ENCODE peak calls at places on chromosomes 4 and X, in eight cellular contexts. One of them, this sample, is unnamed.

GRCh38 chrX:103624111-103624510 is 4.7 kb upstream of the TCEAL1 start:
- DNase-seq in RWPE1: no peak
- DNase-seq in coronary artery: no peak
- DNase-seq in B cell: no peak
- DNase-seq in glutamatergic neuron: no peak
- DNase-seq in hypothalamus: no peak
- DNase-seq in substantia nigra: no peak
- DNase-seq in NCI-H510A treated with DMSO at 0.1 percent for 48 hours: no peak
- DNase-seq in this sample: no peak

GRCh38 chr4:1608196-1608820 is 75.8 kb downstream of the FAM53A start:
- DNase-seq in hypothalamus: no peak
- DNase-seq in substantia nigra: no peak
- DNase-seq in B cell: no peak
- DNase-seq in NCI-H510A treated with DMSO at 0.1 percent for 48 hours: no peak
- DNase-seq in coronary artery: no peak
- DNase-seq in glutamatergic neuron: peak; percentile 21
- DNase-seq in RWPE1: no peak
- DNase-seq in this sample: no peak

GRCh38 chrX:99398578-99398977 is 1011.5 kb downstream of the PCDH19 start:
- DNase-seq in substantia nigra: no peak
- DNase-seq in glutamatergic neuron: no peak
- DNase-seq in RWPE1: no peak
- DNase-seq in NCI-H510A treated with DMSO at 0.1 percent for 48 hours: no peak
- DNase-seq in B cell: no peak
- DNase-seq in coronary artery: no peak
- DNase-seq in hypothalamus: no peak
- DNase-seq in this sample: no peak

GRCh38 chrX:41333744-41333993 is 293 bp upstream of the DDX3X start:
- DNase-seq in hypothalamus: no peak
- DNase-seq in substantia nigra: no peak
- DNase-seq in glutamatergic neuron: peak; percentile 68
- DNase-seq in B cell: peak; percentile 74
- DNase-seq in coronary artery: no peak
- DNase-seq in NCI-H510A treated with DMSO at 0.1 percent for 48 hours: peak; percentile 86
- DNase-seq in RWPE1: peak; percentile 65
- DNase-seq in this sample: no peak

GRCh38 chr4:25347473-25347872 is 29.6 kb upstream of the ANAPC4 start:
- DNase-seq in hypothalamus: no peak
- DNase-seq in glutamatergic neuron: no peak
- DNase-seq in substantia nigra: no peak
- DNase-seq in B cell: no peak
- DNase-seq in RWPE1: no peak
- DNase-seq in coronary artery: no peak
- DNase-seq in NCI-H510A treated with DMSO at 0.1 percent for 48 hours: no peak
- DNase-seq in this sample: no peak

GRCh38 chrX:155056877-155057792 is 13.8 kb downstream of the CMC4 start:
- DNase-seq in B cell: peak; percentile 41
- DNase-seq in substantia nigra: peak; percentile 8
- DNase-seq in glutamatergic neuron: peak; percentile 54
- DNase-seq in hypothalamus: peak; percentile 7
- DNase-seq in NCI-H510A treated with DMSO at 0.1 percent for 48 hours: peak; percentile 23
- DNase-seq in coronary artery: peak; percentile 79
- DNase-seq in RWPE1: peak; percentile 43
- DNase-seq in this sample: peak; percentile 24

GRCh38 chr4:13266687-13267086 is 217.5 kb downstream of the RAB28 start:
- DNase-seq in B cell: no peak
- DNase-seq in substantia nigra: no peak
- DNase-seq in NCI-H510A treated with DMSO at 0.1 percent for 48 hours: no peak
- DNase-seq in RWPE1: no peak
- DNase-seq in hypothalamus: no peak
- DNase-seq in glutamatergic neuron: no peak
- DNase-seq in coronary artery: no peak
- DNase-seq in this sample: no peak

GRCh38 chrX:111164728-111165127 is 68.7 kb downstream of the PAK3 start:
- DNase-seq in RWPE1: no peak
- DNase-seq in coronary artery: no peak
- DNase-seq in glutamatergic neuron: no peak
- DNase-seq in B cell: no peak
- DNase-seq in NCI-H510A treated with DMSO at 0.1 percent for 48 hours: no peak
- DNase-seq in hypothalamus: no peak
- DNase-seq in substantia nigra: no peak
- DNase-seq in this sample: no peak

GRCh38 chr4:121073672-121074386 is 1.5 kb upstream of the NDNF start:
- DNase-seq in glutamatergic neuron: no peak
- DNase-seq in NCI-H510A treated with DMSO at 0.1 percent for 48 hours: no peak
- DNase-seq in substantia nigra: no peak
- DNase-seq in coronary artery: no peak
- DNase-seq in B cell: no peak
- DNase-seq in hypothalamus: no peak
- DNase-seq in RWPE1: no peak
- DNase-seq in this sample: no peak

GRCh38 chr4:56958111-56958517 is 19.3 kb downstream of the NOA1 start:
- DNase-seq in substantia nigra: peak; percentile 5
- DNase-seq in hypothalamus: peak; percentile 7
- DNase-seq in glutamatergic neuron: peak; percentile 19
- DNase-seq in B cell: no peak
- DNase-seq in coronary artery: peak; percentile 91
- DNase-seq in NCI-H510A treated with DMSO at 0.1 percent for 48 hours: no peak
- DNase-seq in RWPE1: peak; percentile 75
- DNase-seq in this sample: no peak

GRCh38 chr4:25970241-25970675 is 56.2 kb downstream of the SMIM20 start:
- DNase-seq in RWPE1: no peak
- DNase-seq in substantia nigra: no peak
- DNase-seq in B cell: no peak
- DNase-seq in coronary artery: no peak
- DNase-seq in glutamatergic neuron: peak; percentile 32
- DNase-seq in NCI-H510A treated with DMSO at 0.1 percent for 48 hours: no peak
- DNase-seq in hypothalamus: no peak
- DNase-seq in this sample: no peak

GRCh38 chr4:143359794-143360193 is 23.1 kb downstream of the GAB1 start:
- DNase-seq in NCI-H510A treated with DMSO at 0.1 percent for 48 hours: no peak
- DNase-seq in coronary artery: no peak
- DNase-seq in B cell: no peak
- DNase-seq in RWPE1: peak; percentile 36
- DNase-seq in glutamatergic neuron: no peak
- DNase-seq in hypothalamus: no peak
- DNase-seq in substantia nigra: no peak
- DNase-seq in this sample: peak; percentile 22

GRCh38 chr4:188660796-188661195 is 521.6 kb downstream of the TRIML1 start:
- DNase-seq in glutamatergic neuron: peak; percentile 32
- DNase-seq in substantia nigra: no peak
- DNase-seq in coronary artery: no peak
- DNase-seq in NCI-H510A treated with DMSO at 0.1 percent for 48 hours: no peak
- DNase-seq in B cell: no peak
- DNase-seq in hypothalamus: peak; percentile 13
- DNase-seq in RWPE1: no peak
- DNase-seq in this sample: no peak

GRCh38 chrX:69107231-69107739 is 58.0 kb downstream of the PJA1 start:
- DNase-seq in NCI-H510A treated with DMSO at 0.1 percent for 48 hours: no peak
- DNase-seq in hypothalamus: no peak
- DNase-seq in substantia nigra: no peak
- DNase-seq in glutamatergic neuron: peak; percentile 26
- DNase-seq in RWPE1: no peak
- DNase-seq in B cell: no peak
- DNase-seq in coronary artery: no peak
- DNase-seq in this sample: no peak

This sample was measured in T-helper 1 cell.